ENCODE peak calls at places on chromosomes 5 and 9, in four cellular contexts. A is NCI-H345, C is iris pigment epithelial cell, B is anterior cingulate cortex. Q is an unnamed sample.

GRCh38 chr5:144032375-144032774 is 138.1 kb downstream of the YIPF5 start:
- DNase-seq in A (peak; percentile 63), C (no peak), B (no peak), Q (no peak)

GRCh38 chr9:14942037-14942436 is 31.8 kb upstream of the FREM1 start:
- DNase-seq in A (no peak), C (no peak), B (no peak), Q (no peak)

GRCh38 chr9:137461663-137462395 is 2.7 kb upstream of the NSMF start:
- DNase-seq in A (no peak), C (peak; percentile 56), B (no peak), Q (no peak)

GRCh38 chr5:178624626-178625546 is 2.0 kb downstream of the CLK4 start:
- DNase-seq in A (no peak), C (peak; percentile 20), B (no peak), Q (no peak)

GRCh38 chr9:13705356-13705755 is 425.9 kb upstream of the MPDZ start:
- DNase-seq in A (no peak), C (peak; percentile 16), B (no peak), Q (no peak)

GRCh38 chr5:99000878-99001277 is 72.1 kb upstream of the CHD1 start:
- DNase-seq in A (no peak), C (peak; percentile 81), B (no peak), Q (no peak)

GRCh38 chr5:124599048-124599973 is 147.1 kb downstream of the ZNF608 start:
- DNase-seq in A (no peak), C (peak; percentile 68), B (no peak), Q (no peak)

GRCh38 chr5:119287547-119288073 is 68.2 kb upstream of the TNFAIP8 start:
- DNase-seq in A (no peak), C (peak; percentile 63), B (no peak), Q (no peak)

GRCh38 chr5:134024811-134025210 is 20.0 kb upstream of the VDAC1 start:
- DNase-seq in A (no peak), C (no peak), B (no peak), Q (no peak)

GRCh38 chr5:160441352-160441781 is 19.7 kb downstream of the PTTG1 start:
- DNase-seq in A (no peak), C (peak; percentile 31), B (no peak), Q (no peak)

GRCh38 chr5:160398806-160399205 is 1.0 kb downstream of the FAM200C start:
- DNase-seq in A (no peak), C (peak; percentile 58), B (no peak), Q (no peak)

GRCh38 chr9:92671323-92671722 is 1.4 kb upstream of the IPPK start:
- DNase-seq in A (peak; percentile 17), C (peak; percentile 91), B (no peak), Q (no peak)